ENCODE peak calls at places on chromosome 15, in four cellular contexts. P, D, G and N are unnamed samples.

GRCh38 chr15:67149859-67150824 is 84.7 kb downstream of the SMAD3 start:
- DNase-seq in D (no peak), G (peak; percentile 96), P (no peak), N (no peak)

GRCh38 chr15:53808058-53808703 is 48.7 kb upstream of the WDR72 start:
- DNase-seq in G (no peak), P (no peak), D (no peak), N (peak; percentile 1)

GRCh38 chr15:68644088-68644904 is 65.5 kb downstream of the CORO2B start:
- DNase-seq in D (no peak), G (no peak), P (no peak), N (no peak)

GRCh38 chr15:90620379-90621134 is 90.8 kb downstream of the CRTC3 start:
- DNase-seq in G (no peak), D (no peak), P (no peak), N (no peak)

GRCh38 chr15:76939715-76940114 is 8.2 kb downstream of the RCN2 start:
- DNase-seq in P (no peak), D (no peak), G (no peak), N (no peak)

GRCh38 chr15:31365655-31366127 is 39.1 kb downstream of the KLF13 start:
- DNase-seq in D (peak; percentile 81), P (peak; percentile 77), G (peak; percentile 45), N (peak; percentile 92)

GRCh38 chr15:76861815-76862397 is 43.2 kb downstream of the SCAPER start:
- DNase-seq in P (no peak), G (no peak), D (no peak), N (no peak)

GRCh38 chr15:72179950-72180581 is 17.5 kb downstream of the GRAMD2A start:
- DNase-seq in D (peak; percentile 45), P (peak; percentile 77), G (no peak), N (peak; percentile 88)

GRCh38 chr15:43796566-43796965 is 3.5 kb downstream of the SERINC4 start:
- DNase-seq in D (no peak), G (no peak), P (no peak), N (no peak)

GRCh38 chr15:69556344-69556743 is 103.7 kb downstream of the RPLP1 start:
- DNase-seq in D (no peak), P (no peak), G (no peak), N (no peak)

GRCh38 chr15:77183066-77183465 is 112.2 kb upstream of the TSPAN3 start:
- DNase-seq in D (no peak), G (no peak), P (no peak), N (no peak)

GRCh38 chr15:40477703-40478269 is 7.0 kb downstream of the CHST14 start:
- DNase-seq in P (no peak), D (no peak), G (no peak), N (no peak)

GRCh38 chr15:60614028-60614427 is 135.1 kb upstream of the ICE2 start:
- DNase-seq in P (no peak), D (no peak), G (no peak), N (no peak)

GRCh38 chr15:78763111-78763795 is 48.0 kb downstream of the ADAMTS7 start:
- DNase-seq in G (no peak), P (no peak), D (no peak), N (no peak)

GRCh38 chr15:23411841-23412240 is 35.2 kb downstream of the GOLGA6L2 start:
- DNase-seq in G (no peak), P (no peak), D (no peak), N (no peak)

GRCh38 chr15:44034933-44035624 is 160.0 kb downstream of the FRMD5 start:
- DNase-seq in G (no peak), D (no peak), P (no peak), N (no peak)

GRCh38 chr15:99707481-99708270 is 25.6 kb downstream of the LYSMD4 start:
- DNase-seq in P (no peak), D (no peak), G (no peak), N (no peak)

GRCh38 chr15:44157679-44158078 is 37.4 kb downstream of the FRMD5 start:
- DNase-seq in P (no peak), D (no peak), G (peak; percentile 35), N (no peak)

GRCh38 chr15:67803996-67804843 is 21.1 kb upstream of the SKOR1 start:
- DNase-seq in P (no peak), G (no peak), D (no peak), N (no peak)

GRCh38 chr15:70374096-70374495 is 276.4 kb upstream of the TLE3 start:
- DNase-seq in G (no peak), P (no peak), D (no peak), N (no peak)

GRCh38 chr15:101427606-101428487 is 61.7 kb downstream of the PCSK6 start:
- DNase-seq in D (no peak), G (no peak), P (no peak), N (no peak)

GRCh38 chr15:78389356-78389755 is 48.7 kb upstream of the IREB2 start:
- DNase-seq in G (no peak), D (no peak), P (no peak), N (no peak)

GRCh38 chr15:43230640-43231115 is 9.9 kb upstream of the EPB42 start:
- DNase-seq in P (no peak), D (no peak), G (no peak), N (no peak)

GRCh38 chr15:100595964-100596363 is 6.0 kb downstream of the LINS1 start:
- DNase-seq in P (no peak), D (no peak), G (no peak), N (no peak)

GRCh38 chr15:86555939-86556725 is 476.5 kb downstream of the AGBL1 start:
- DNase-seq in P (no peak), D (no peak), G (no peak), N (no peak)

GRCh38 chr15:89778861-89779260 is 2.7 kb downstream of the MESP2 start:
- DNase-seq in D (no peak), G (no peak), P (no peak), N (no peak)

GRCh38 chr15:65460948-65461347 is 38.2 kb upstream of the IGDCC4 start:
- DNase-seq in D (no peak), P (no peak), G (no peak), N (no peak)

GRCh38 chr15:58590236-58590635 is 158.4 kb downstream of the LIPC start:
- DNase-seq in G (no peak), P (no peak), D (no peak), N (no peak)

GRCh38 chr15:97566957-97567356 is 393.5 kb upstream of the ARRDC4 start:
- DNase-seq in G (no peak), D (no peak), P (no peak), N (no peak)

GRCh38 chr15:68631621-68632051 is 52.8 kb downstream of the CORO2B start:
- DNase-seq in P (no peak), G (no peak), D (no peak), N (no peak)

GRCh38 chr15:77702211-77702957 is 69.7 kb upstream of the LINGO1 start:
- DNase-seq in D (no peak), G (no peak), P (no peak), N (no peak)

GRCh38 chr15:41557673-41558399 is 1.2 kb upstream of the TYRO3 start:
- DNase-seq in D (peak; percentile 60), G (peak; percentile 37), P (peak; percentile 80), N (peak; percentile 90)

GRCh38 chr15:40828447-40829036 is at the start of gene PPP1R14D:
- DNase-seq in G (no peak), D (no peak), P (no peak), N (no peak)

GRCh38 chr15:72353266-72353665 is 22.5 kb downstream of the HEXA start:
- DNase-seq in P (no peak), G (no peak), D (no peak), N (no peak)

GRCh38 chr15:101608182-101608581 is 44.0 kb downstream of the TM2D3 start:
- DNase-seq in D (no peak), P (no peak), G (no peak), N (no peak)